ENCODE peak calls at places on chromosomes 1 and 21, in four cellular contexts. W, C, U and A are unnamed samples.
A peak's percentile ranks its signal among the peaks of the same experiment; 100 is the strongest.

GRCh38 chr1:205061665-205062069 is 18.7 kb downstream of the CNTN2 start:
- DNase-seq in W (peak; percentile 89), C (peak; percentile 83), U (peak; percentile 68), A (peak; percentile 75)

GRCh38 chr1:51861669-51862068 is 16.9 kb downstream of the NRDC start:
- DNase-seq in W (no peak), C (no peak), U (no peak), A (no peak)

GRCh38 chr1:233750139-233750538 is 136.2 kb downstream of the KCNK1 start:
- DNase-seq in W (no peak), C (no peak), U (no peak), A (no peak)

GRCh38 chr1:218164930-218165686 is 120.0 kb upstream of the RRP15 start:
- DNase-seq in W (peak; percentile 38), C (no peak), U (no peak), A (no peak)

GRCh38 chr1:232437510-232437909 is 192.4 kb downstream of the SIPA1L2 start:
- DNase-seq in W (no peak), C (no peak), U (no peak), A (no peak)

GRCh38 chr21:15749868-15750174 is 20.0 kb downstream of the USP25 start:
- DNase-seq in W (no peak), C (no peak), U (no peak), A (no peak)

GRCh38 chr21:15422761-15423160 is 307.0 kb upstream of the USP25 start:
- DNase-seq in W (no peak), C (no peak), U (no peak), A (no peak)

GRCh38 chr1:172414331-172414730 is 6.2 kb upstream of the C1orf105 start:
- DNase-seq in W (no peak), C (no peak), U (no peak), A (no peak)

GRCh38 chr1:59506952-59507351 is 210.1 kb downstream of the FGGY start:
- DNase-seq in W (no peak), C (peak; percentile 71), U (no peak), A (no peak)

GRCh38 chr1:114114751-114115104 is 38.9 kb downstream of the SYT6 start:
- DNase-seq in W (no peak), C (no peak), U (no peak), A (no peak)

GRCh38 chr1:199096601-199097000 is 457.8 kb downstream of the PTPRC start:
- DNase-seq in W (no peak), C (no peak), U (no peak), A (no peak)

GRCh38 chr1:165443539-165444289 is 1.2 kb downstream of the RXRG start:
- DNase-seq in W (no peak), C (peak; percentile 16), U (peak; percentile 47), A (no peak)
- H3K27ac ChIP-seq in W (no peak overlapping the region), C (no peak overlapping the region), U (peak overlapping the region; percentile 18), A (no peak overlapping the region)

GRCh38 chr1:197174818-197175217 is 28.3 kb upstream of the ASPM start:
- DNase-seq in W (no peak), C (no peak), U (no peak), A (no peak)

GRCh38 chr1:197171531-197171930 is 25.1 kb upstream of the ASPM start:
- DNase-seq in W (no peak), C (no peak), U (no peak), A (no peak)

GRCh38 chr1:197170538-197170937 is 24.1 kb upstream of the ASPM start:
- DNase-seq in W (no peak), C (no peak), U (no peak), A (no peak)

GRCh38 chr1:197178998-197179397 is 32.5 kb upstream of the ASPM start:
- DNase-seq in W (no peak), C (no peak), U (no peak), A (no peak)

GRCh38 chr1:197173571-197174482 is 27.4 kb upstream of the ASPM start:
- DNase-seq in W (no peak), C (peak; percentile 10), U (no peak), A (no peak)
- H3K27ac ChIP-seq in W (no peak overlapping the region), C (no peak overlapping the region), U (no peak overlapping the region), A (no peak overlapping the region)

DNA sequence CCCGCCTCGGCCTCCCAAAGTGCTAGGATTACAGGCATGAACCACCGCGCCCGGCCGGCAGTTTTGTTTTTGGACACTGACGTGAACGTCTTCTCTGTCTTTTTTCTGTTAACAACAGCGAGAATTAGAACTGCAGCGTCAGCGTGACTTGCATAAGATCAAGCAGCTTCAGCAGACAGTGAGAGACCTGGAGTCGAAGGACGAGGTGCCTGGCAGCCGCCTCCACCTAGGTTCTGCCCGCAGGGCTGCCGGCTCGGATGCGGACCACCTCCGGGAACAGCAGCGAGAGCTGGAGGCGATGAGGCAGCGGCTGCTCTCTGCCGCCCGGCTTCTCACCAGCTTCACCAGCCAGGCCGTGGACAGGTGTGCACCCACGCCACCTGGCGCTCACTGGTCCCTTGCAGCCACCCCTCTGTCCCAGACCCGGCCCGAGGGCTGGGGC is 22.9 kb upstream of the DIP2A start:
- DNase-seq in W (no peak), C (no peak), U (no peak), A (peak; percentile 18)
- H3K27ac ChIP-seq in W (no peak overlapping the region), C (no peak overlapping the region), U (peak overlapping the region; percentile 26), A (no peak overlapping the region)

GRCh38 chr1:37562984-37563383 is 6.2 kb downstream of the DNALI1 start:
- DNase-seq in W (no peak), C (no peak), U (no peak), A (no peak)
- H3K27ac ChIP-seq in W (no peak overlapping the region), C (no peak overlapping the region), U (no peak overlapping the region), A (no peak overlapping the region)

GRCh38 chr1:151061012-151061401 is 810 bp downstream of the MLLT11 start:
- DNase-seq in W (no peak), C (no peak), U (peak; percentile 10), A (peak; percentile 1)
- H3K27ac ChIP-seq in W (peak overlapping the region; percentile 77), C (no peak overlapping the region), U (peak overlapping the region; percentile 39), A (no peak overlapping the region)